ENCODE peak calls at places on chromosomes 7 and 10, in seven cellular contexts. One of them, this sample, is unnamed.

GRCh38 chr7:38660427-38661099 is 29.4 kb upstream of the AMPH start:
- DNase-seq in uterus: no peak
- DNase-seq in Panc1: peak; percentile 35
- DNase-seq in body of pancreas: peak; percentile 29
- DNase-seq in tibial artery: no peak
- DNase-seq in Peyer's patch: no peak
- DNase-seq in CD4-positive, alpha-beta memory T cell: peak; percentile 33
- DNase-seq in this sample: no peak

GRCh38 chr7:121620206-121620605 is 224.1 kb upstream of the FAM3C start:
- DNase-seq in uterus: no peak
- DNase-seq in Panc1: no peak
- DNase-seq in body of pancreas: no peak
- DNase-seq in tibial artery: no peak
- DNase-seq in Peyer's patch: no peak
- DNase-seq in CD4-positive, alpha-beta memory T cell: no peak
- DNase-seq in this sample: no peak

GRCh38 chr7:3922175-3922635 is 621.2 kb downstream of the SDK1 start:
- DNase-seq in uterus: no peak
- DNase-seq in Panc1: peak; percentile 67
- DNase-seq in body of pancreas: peak; percentile 78
- DNase-seq in tibial artery: peak; percentile 41
- DNase-seq in Peyer's patch: no peak
- DNase-seq in CD4-positive, alpha-beta memory T cell: no peak
- DNase-seq in this sample: no peak

GRCh38 chr10:47456794-47457527 is 27.0 kb downstream of the ANXA8 start:
- DNase-seq in uterus: no peak
- DNase-seq in Panc1: no peak
- DNase-seq in body of pancreas: no peak
- DNase-seq in tibial artery: no peak
- DNase-seq in Peyer's patch: no peak
- DNase-seq in CD4-positive, alpha-beta memory T cell: no peak
- DNase-seq in this sample: no peak

GRCh38 chr10:58158806-58159205 is 108.9 kb downstream of the IPMK start:
- DNase-seq in uterus: no peak
- DNase-seq in Panc1: no peak
- DNase-seq in body of pancreas: no peak
- DNase-seq in tibial artery: no peak
- DNase-seq in Peyer's patch: no peak
- DNase-seq in CD4-positive, alpha-beta memory T cell: no peak
- DNase-seq in this sample: no peak

GRCh38 chr10:108735380-108735779 is 1187.9 kb downstream of the XPNPEP1 start:
- DNase-seq in uterus: no peak
- DNase-seq in Panc1: no peak
- DNase-seq in body of pancreas: no peak
- DNase-seq in tibial artery: no peak
- DNase-seq in Peyer's patch: no peak
- DNase-seq in CD4-positive, alpha-beta memory T cell: no peak
- DNase-seq in this sample: no peak

GRCh38 chr7:83492802-83493201 is 156.1 kb downstream of the SEMA3E start:
- DNase-seq in uterus: no peak
- DNase-seq in Panc1: no peak
- DNase-seq in body of pancreas: no peak
- DNase-seq in tibial artery: no peak
- DNase-seq in Peyer's patch: no peak
- DNase-seq in CD4-positive, alpha-beta memory T cell: no peak
- DNase-seq in this sample: no peak

GRCh38 chr7:74047804-74048380 is 19.9 kb downstream of the ELN start:
- DNase-seq in uterus: no peak
- DNase-seq in Panc1: no peak
- DNase-seq in body of pancreas: no peak
- DNase-seq in tibial artery: no peak
- DNase-seq in Peyer's patch: no peak
- DNase-seq in CD4-positive, alpha-beta memory T cell: no peak
- DNase-seq in this sample: no peak

GRCh38 chr10:110858297-110858934 is 13.3 kb upstream of the PDCD4 start:
- DNase-seq in uterus: no peak
- DNase-seq in Panc1: no peak
- DNase-seq in body of pancreas: no peak
- DNase-seq in tibial artery: no peak
- DNase-seq in Peyer's patch: no peak
- DNase-seq in CD4-positive, alpha-beta memory T cell: no peak
- DNase-seq in this sample: no peak

GRCh38 chr7:42071372-42072261 is 165.4 kb downstream of the GLI3 start:
- DNase-seq in uterus: no peak
- DNase-seq in Panc1: no peak
- DNase-seq in body of pancreas: no peak
- DNase-seq in tibial artery: no peak
- DNase-seq in Peyer's patch: no peak
- DNase-seq in CD4-positive, alpha-beta memory T cell: no peak
- DNase-seq in this sample: no peak

GRCh38 chr10:116748471-116748870 is 6.1 kb upstream of the HSPA12A start:
- DNase-seq in uterus: no peak
- DNase-seq in Panc1: no peak
- DNase-seq in body of pancreas: no peak
- DNase-seq in tibial artery: no peak
- DNase-seq in Peyer's patch: no peak
- DNase-seq in CD4-positive, alpha-beta memory T cell: no peak
- DNase-seq in this sample: no peak

GRCh38 chr7:27172823-27173411 is 1.2 kb downstream of the HOXA10 start:
- DNase-seq in uterus: peak; percentile 94
- DNase-seq in Panc1: no peak
- DNase-seq in body of pancreas: no peak
- DNase-seq in tibial artery: peak; percentile 85
- DNase-seq in Peyer's patch: no peak
- DNase-seq in CD4-positive, alpha-beta memory T cell: no peak
- DNase-seq in this sample: no peak

DNA sequence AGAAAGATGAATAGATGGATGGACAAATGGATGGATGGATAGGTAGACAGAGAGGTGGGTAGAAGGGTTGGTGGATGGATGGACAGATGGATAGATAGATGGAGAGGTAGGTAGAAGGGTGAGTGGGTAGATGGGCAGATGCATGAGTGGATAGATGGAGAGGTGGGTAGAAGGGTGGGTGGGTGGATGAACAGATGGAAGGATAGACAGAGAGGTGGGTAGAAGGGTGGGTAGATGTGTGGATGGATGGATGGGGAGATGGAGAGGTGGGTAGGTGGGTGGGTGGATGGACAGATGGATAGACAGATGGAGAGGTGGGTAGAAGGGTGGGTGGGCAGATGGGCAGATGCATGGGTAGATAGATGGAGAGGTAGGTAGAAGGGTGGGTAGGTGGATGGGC is 10.9 kb upstream of the ASB10 start:
- DNase-seq in uterus: no peak
- DNase-seq in Panc1: no peak
- DNase-seq in body of pancreas: no peak
- DNase-seq in tibial artery: no peak
- DNase-seq in Peyer's patch: no peak
- DNase-seq in CD4-positive, alpha-beta memory T cell: no peak
- DNase-seq in this sample: no peak
- H3K36me3 ChIP-seq in uterus: no peaks in the 10 kb centered on the region
- H3K36me3 ChIP-seq in Panc1: no peaks in the 10 kb centered on the region
- H3K36me3 ChIP-seq in body of pancreas: no peaks in the 10 kb centered on the region
- H3K36me3 ChIP-seq in tibial artery: no peaks in the 10 kb centered on the region
- H3K36me3 ChIP-seq in Peyer's patch: no peaks in the 10 kb centered on the region
- H3K36me3 ChIP-seq in CD4-positive, alpha-beta memory T cell: no peaks in the 10 kb centered on the region
- H3K36me3 ChIP-seq in this sample: no peaks in the 10 kb centered on the region

DNA sequence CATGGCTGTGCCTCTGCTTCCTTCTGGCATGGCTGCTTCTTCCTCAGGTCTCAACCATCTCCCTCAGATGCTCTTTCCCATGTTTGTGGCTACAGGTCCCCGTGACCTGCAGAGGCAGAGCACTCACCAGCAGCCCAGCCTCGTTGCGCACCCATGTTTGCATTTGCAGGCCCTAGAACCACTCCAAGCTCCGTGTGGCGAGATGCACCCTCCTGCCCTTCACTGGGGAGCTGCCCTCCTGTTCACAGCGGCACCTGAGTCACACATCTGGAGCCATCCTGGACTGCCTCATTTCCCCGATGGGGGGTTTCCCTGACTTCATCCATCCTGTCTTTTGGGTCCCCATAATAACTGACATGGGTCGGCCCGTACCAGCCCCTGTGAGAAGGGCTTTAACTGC is 35.9 kb downstream of the EGFR start:
- DNase-seq in uterus: no peak
- DNase-seq in Panc1: no peak
- DNase-seq in body of pancreas: no peak
- DNase-seq in tibial artery: no peak
- DNase-seq in Peyer's patch: no peak
- DNase-seq in CD4-positive, alpha-beta memory T cell: no peak
- DNase-seq in this sample: no peak
- H3K4me1 ChIP-seq in uterus: peaks cover 4% of the 10 kb centered on the region
- H3K4me1 ChIP-seq in Panc1: peaks cover 50% of the 10 kb centered on the region
- H3K4me1 ChIP-seq in body of pancreas: no peaks in the 10 kb centered on the region
- H3K4me1 ChIP-seq in tibial artery: peaks cover 27% of the 10 kb centered on the region
- H3K4me1 ChIP-seq in Peyer's patch: no peaks in the 10 kb centered on the region
- H3K4me1 ChIP-seq in CD4-positive, alpha-beta memory T cell: no peaks in the 10 kb centered on the region
- H3K4me1 ChIP-seq in this sample: no peaks in the 10 kb centered on the region

GRCh38 chr10:95290446-95290800 is 380 bp downstream of the PDLIM1 start:
- DNase-seq in uterus: no peak
- DNase-seq in Panc1: no peak
- DNase-seq in body of pancreas: no peak
- DNase-seq in tibial artery: no peak
- DNase-seq in Peyer's patch: no peak
- DNase-seq in CD4-positive, alpha-beta memory T cell: no peak
- DNase-seq in this sample: no peak

GRCh38 chr10:95288273-95288672 is 2.5 kb downstream of the PDLIM1 start:
- DNase-seq in uterus: no peak
- DNase-seq in Panc1: no peak
- DNase-seq in body of pancreas: no peak
- DNase-seq in tibial artery: no peak
- DNase-seq in Peyer's patch: no peak
- DNase-seq in CD4-positive, alpha-beta memory T cell: no peak
- DNase-seq in this sample: no peak

GRCh38 chr10:95290801-95291633 is at the start of gene PDLIM1:
- DNase-seq in uterus: peak; percentile 75
- DNase-seq in Panc1: no peak
- DNase-seq in body of pancreas: peak; percentile 78
- DNase-seq in tibial artery: peak; percentile 70
- DNase-seq in Peyer's patch: peak; percentile 75
- DNase-seq in CD4-positive, alpha-beta memory T cell: peak; percentile 26
- DNase-seq in this sample: no peak

GRCh38 chr10:95289921-95290421 is 832 bp downstream of the PDLIM1 start:
- DNase-seq in uterus: no peak
- DNase-seq in Panc1: no peak
- DNase-seq in body of pancreas: no peak
- DNase-seq in tibial artery: no peak
- DNase-seq in Peyer's patch: no peak
- DNase-seq in CD4-positive, alpha-beta memory T cell: no peak
- DNase-seq in this sample: no peak

GRCh38 chr10:95289003-95289920 is 1.5 kb downstream of the PDLIM1 start:
- DNase-seq in uterus: no peak
- DNase-seq in Panc1: no peak
- DNase-seq in body of pancreas: peak; percentile 23
- DNase-seq in tibial artery: no peak
- DNase-seq in Peyer's patch: no peak
- DNase-seq in CD4-positive, alpha-beta memory T cell: no peak
- DNase-seq in this sample: no peak
- H3K27ac ChIP-seq in uterus: peak overlapping the region; percentile 88
- H3K27ac ChIP-seq in Panc1: peak overlapping the region; percentile 86
- H3K27ac ChIP-seq in body of pancreas: peak overlapping the region; percentile 5
- H3K27ac ChIP-seq in tibial artery: peak overlapping the region; percentile 94
- H3K27ac ChIP-seq in Peyer's patch: peak overlapping the region; percentile 99
- H3K27ac ChIP-seq in CD4-positive, alpha-beta memory T cell: no peak overlapping the region
- H3K27ac ChIP-seq in this sample: no peak overlapping the region

GRCh38 chr7:158019726-158020705 is 567.6 kb downstream of the PTPRN2 start:
- DNase-seq in uterus: no peak
- DNase-seq in Panc1: no peak
- DNase-seq in body of pancreas: no peak
- DNase-seq in tibial artery: peak; percentile 6
- DNase-seq in Peyer's patch: no peak
- DNase-seq in CD4-positive, alpha-beta memory T cell: no peak
- DNase-seq in this sample: no peak
- H3K36me3 ChIP-seq in uterus: no peaks in the 10 kb centered on the region
- H3K36me3 ChIP-seq in Panc1: no peaks in the 10 kb centered on the region
- H3K36me3 ChIP-seq in body of pancreas: no peaks in the 10 kb centered on the region
- H3K36me3 ChIP-seq in tibial artery: no peaks in the 10 kb centered on the region
- H3K36me3 ChIP-seq in Peyer's patch: no peaks in the 10 kb centered on the region
- H3K36me3 ChIP-seq in CD4-positive, alpha-beta memory T cell: no peaks in the 10 kb centered on the region
- H3K36me3 ChIP-seq in this sample: no peaks in the 10 kb centered on the region